ENCODE peak calls at places on chromosomes 12 and 14, in six cellular contexts. F is heart right ventricle, M is neuronal stem cell, N is PC-3, G is tibial artery, L is fibroblast of lung. E is an unnamed sample.

GRCh38 chr12:16586350-16587109 is 19.4 kb downstream of the LMO3 start:
- DNase-seq in F (no peak), M (no peak), N (no peak), G (peak; percentile 65), L (peak; percentile 71), E (no peak)

GRCh38 chr14:65336191-65336591 is 76.3 kb upstream of the FUT8 start:
- DNase-seq in F (no peak), M (no peak), N (peak; percentile 29), G (no peak), L (peak; percentile 41), E (no peak)

GRCh38 chr12:1660304-1661187 is 30.3 kb upstream of the ADIPOR2 start:
- DNase-seq in F (peak; percentile 48), M (no peak), N (no peak), G (peak; percentile 67), L (peak; percentile 29), E (peak; percentile 57)

GRCh38 chr12:75428767-75429166 is 37.9 kb downstream of the GLIPR1L2 start:
- DNase-seq in F (no peak), M (no peak), N (no peak), G (no peak), L (no peak), E (no peak)

GRCh38 chr12:88056571-88056970 is 27.4 kb upstream of the C12orf50 start:
- DNase-seq in F (no peak), M (no peak), N (peak; percentile 8), G (no peak), L (no peak), E (no peak)

GRCh38 chr12:114673169-114673833 is 10.7 kb downstream of the TBX3 start:
- DNase-seq in F (no peak), M (peak; percentile 8), N (peak; percentile 89), G (no peak), L (peak; percentile 98), E (no peak)

GRCh38 chr12:51246254-51246853 is 7.7 kb downstream of the DAZAP2 start:
- DNase-seq in F (peak; percentile 29), M (no peak), N (no peak), G (no peak), L (peak; percentile 59), E (no peak)

GRCh38 chr14:75906680-75907280 is 75.0 kb downstream of the TGFB3 start:
- DNase-seq in F (peak; percentile 79), M (peak; percentile 59), N (peak; percentile 72), G (peak; percentile 67), L (peak; percentile 79), E (peak; percentile 43)

GRCh38 chr14:64761441-64762043 is 57.3 kb downstream of the PLEKHG3 start:
- DNase-seq in F (no peak), M (no peak), N (peak; percentile 75), G (no peak), L (no peak), E (no peak)

GRCh38 chr12:11822071-11822818 is 172.8 kb downstream of the ETV6 start:
- DNase-seq in F (no peak), M (peak; percentile 50), N (no peak), G (no peak), L (peak; percentile 25), E (peak; percentile 16)

GRCh38 chr12:101173197-101173749 is 36.8 kb downstream of the SLC5A8 start:
- DNase-seq in F (no peak), M (no peak), N (no peak), G (no peak), L (no peak), E (no peak)

GRCh38 chr12:66594688-66595087 is 84.2 kb downstream of the GRIP1 start:
- DNase-seq in F (no peak), M (no peak), N (peak; percentile 23), G (no peak), L (no peak), E (no peak)

GRCh38 chr14:52356025-52356424 is 41.9 kb downstream of the PTGER2 start:
- DNase-seq in F (no peak), M (no peak), N (peak; percentile 90), G (no peak), L (no peak), E (no peak)

GRCh38 chr14:85122690-85123089 is 407.3 kb upstream of the FLRT2 start:
- DNase-seq in F (no peak), M (no peak), N (peak; percentile 84), G (no peak), L (peak; percentile 86), E (no peak)

GRCh38 chr12:52539024-52539820 is 13.7 kb downstream of the KRT71 start:
- DNase-seq in F (no peak), M (no peak), N (peak; percentile 93), G (no peak), L (peak; percentile 56), E (no peak)

GRCh38 chr12:5433081-5433839 is 1.4 kb downstream of the NTF3 start:
- DNase-seq in F (no peak), M (peak; percentile 21), N (no peak), G (peak; percentile 49), L (no peak), E (no peak)

GRCh38 chr12:57008113-57008687 is 1.9 kb upstream of the ZBTB39 start:
- DNase-seq in F (no peak), M (peak; percentile 23), N (peak; percentile 76), G (no peak), L (peak; percentile 84), E (peak; percentile 82)

GRCh38 chr14:73741386-73741875 is 27.2 kb upstream of the PNMA1 start:
- DNase-seq in F (peak; percentile 84), M (no peak), N (peak; percentile 80), G (peak; percentile 74), L (peak; percentile 80), E (peak; percentile 44)

GRCh38 chr12:43011383-43011926 is 421.9 kb upstream of the PRICKLE1 start:
- DNase-seq in F (no peak), M (no peak), N (no peak), G (no peak), L (no peak), E (no peak)

GRCh38 chr12:18479266-18479665 is 217.9 kb downstream of the PIK3C2G start:
- DNase-seq in F (no peak), M (no peak), N (peak; percentile 42), G (no peak), L (no peak), E (no peak)

GRCh38 chr14:68377459-68377858 is 415.4 kb downstream of the ZFP36L1 start:
- DNase-seq in F (peak; percentile 77), M (no peak), N (no peak), G (peak; percentile 62), L (no peak), E (no peak)

GRCh38 chr12:50924439-50925341 is 27.7 kb upstream of the HIGD1C start:
- DNase-seq in F (peak; percentile 95), M (no peak), N (peak; percentile 78), G (peak; percentile 98), L (peak; percentile 99), E (peak; percentile 47)

GRCh38 chr12:85266391-85266790 is 13.6 kb upstream of the ALX1 start:
- DNase-seq in F (no peak), M (no peak), N (no peak), G (no peak), L (no peak), E (no peak)

GRCh38 chr12:55684761-55685370 is 22.8 kb downstream of the ITGA7 start:
- DNase-seq in F (no peak), M (no peak), N (no peak), G (no peak), L (no peak), E (no peak)

DNA sequence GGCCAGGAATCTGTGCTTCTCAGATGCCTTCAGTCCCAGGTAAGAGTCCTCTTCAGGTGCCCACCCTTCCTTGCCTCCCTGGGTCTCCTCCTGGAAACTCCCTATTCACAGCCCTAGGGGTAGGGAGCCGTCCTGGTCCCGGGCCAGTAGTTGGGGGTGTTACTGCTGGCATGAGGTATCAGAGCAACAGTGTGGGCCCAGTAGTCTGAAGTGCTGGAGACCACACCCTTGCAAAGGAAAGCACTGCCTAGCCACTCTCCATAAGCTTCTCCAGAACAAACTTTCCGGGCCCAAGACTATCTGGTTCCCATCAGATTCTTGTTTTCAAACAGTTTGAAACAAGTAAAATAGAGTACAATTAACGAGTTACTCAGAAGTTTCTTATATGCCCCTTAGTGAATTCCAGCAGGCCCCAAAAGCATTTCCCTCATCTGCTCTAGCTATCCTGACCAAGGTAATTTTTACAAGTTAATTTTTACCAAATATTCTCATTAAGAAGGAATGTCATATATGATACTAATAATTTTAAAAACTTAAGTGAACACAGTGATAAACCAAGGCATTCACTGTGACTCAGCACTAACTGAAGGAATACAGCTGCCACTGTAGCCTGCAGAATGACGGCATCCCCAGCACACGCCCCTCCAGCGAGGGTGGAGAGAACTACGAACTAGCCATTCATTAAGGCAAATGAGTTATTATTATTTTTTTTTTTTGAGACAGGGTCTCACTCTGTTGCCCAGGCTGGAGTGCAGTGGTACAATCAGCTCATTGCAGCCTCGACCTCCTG is 49.4 kb downstream of the MOK start:
- DNase-seq in F (no peak), M (no peak), N (no peak), G (no peak), L (peak; percentile 86), E (no peak)
- H3K27ac ChIP-seq in F (peak overlapping the region; percentile 14), M (no peak overlapping the region), N (peak overlapping the region; percentile 37), G (no peak overlapping the region), L (peak overlapping the region; percentile 86), E (no peak overlapping the region)

GRCh38 chr14:46325157-46325556 is 326.4 kb downstream of the RPL10L start:
- DNase-seq in F (no peak), M (no peak), N (no peak), G (no peak), L (no peak), E (no peak)

GRCh38 chr14:46325777-46326176 is 325.8 kb downstream of the RPL10L start:
- DNase-seq in F (no peak), M (no peak), N (no peak), G (no peak), L (no peak), E (no peak)

GRCh38 chr14:46322730-46323425 is 328.7 kb downstream of the RPL10L start:
- DNase-seq in F (no peak), M (no peak), N (no peak), G (no peak), L (no peak), E (no peak)

DNA sequence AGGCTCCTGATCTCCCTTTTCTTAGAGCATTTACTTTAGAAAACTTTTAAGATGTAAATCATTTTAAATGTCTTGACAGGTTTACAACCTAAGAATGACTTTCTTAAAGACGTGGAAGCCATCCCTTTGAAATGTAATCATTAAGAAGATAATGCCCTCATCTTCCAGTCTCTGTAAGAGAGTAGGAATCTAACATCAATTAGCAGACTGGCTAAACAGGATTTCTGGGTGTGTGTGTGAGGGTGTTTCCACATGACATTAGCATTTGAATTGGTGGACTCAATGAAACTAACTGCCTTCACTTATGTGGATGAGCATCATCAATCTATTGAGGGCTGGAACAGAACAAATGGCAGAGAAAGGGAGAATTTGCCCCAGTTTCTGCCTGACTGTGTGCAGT is 329.5 kb downstream of the RPL10L start:
- DNase-seq in F (no peak), M (peak; percentile 17), N (no peak), G (no peak), L (no peak), E (no peak)
- H3K27me3 ChIP-seq in F (no peaks in the 10 kb centered on the region), M (no peaks in the 10 kb centered on the region), N (peaks cover 12% of the 10 kb centered on the region), G (no peaks in the 10 kb centered on the region), L (no peaks in the 10 kb centered on the region), E (no peaks in the 10 kb centered on the region)

GRCh38 chr14:103708750-103709187 is 6.5 kb downstream of the XRCC3 start:
- DNase-seq in F (no peak), M (no peak), N (no peak), G (no peak), L (no peak), E (no peak)
- H3K27ac ChIP-seq in F (no peak overlapping the region), M (no peak overlapping the region), N (no peak overlapping the region), G (peak overlapping the region; percentile 51), L (no peak overlapping the region), E (no peak overlapping the region)

GRCh38 chr14:96307434-96307833 is 51.4 kb downstream of the BDKRB1 start:
- DNase-seq in F (no peak), M (no peak), N (peak; percentile 61), G (no peak), L (no peak), E (no peak)
- H3K27me3 ChIP-seq in F (no peaks in the 10 kb centered on the region), M (no peaks in the 10 kb centered on the region), N (no peaks in the 10 kb centered on the region), G (no peaks in the 10 kb centered on the region), L (no peaks in the 10 kb centered on the region), E (no peaks in the 10 kb centered on the region)

GRCh38 chr12:62771828-62772227 is 163.1 kb downstream of the PPM1H start:
- DNase-seq in F (no peak), M (no peak), N (no peak), G (no peak), L (no peak), E (no peak)
- H3K27ac ChIP-seq in F (no peak overlapping the region), M (no peak overlapping the region), N (no peak overlapping the region), G (no peak overlapping the region), L (no peak overlapping the region), E (no peak overlapping the region)